ENCODE peak calls at places on chromosome X, in nine cellular contexts. I is right lobe of liver, R is SJSA1, M is adrenal gland, V is psoas muscle, C is endothelial cell of umbilical vein, N is right cardiac atrium, H is SK-N-SH, J is fibroblast of lung. D is an unnamed sample. For H3K9me3, the result is how much of the 10 kb centered on the place peaks cover.

GRCh38 chrX:11266329-11266830 is 26.8 kb upstream of the AMELX start:
- DNase-seq in V (no peak), C (peak), H (no peak), R (no peak), M (no peak), N (no peak), J (no peak), I (no peak), D (no peak)

GRCh38 chrX:9948406-9948805 is 18.8 kb upstream of the CLDN34 start:
- DNase-seq in R (no peak), H (no peak), V (no peak), N (no peak), I (no peak), J (peak), C (no peak), M (no peak), D (no peak)

GRCh38 chrX:3176439-3176820 is 135.2 kb downstream of the ARSF start:
- DNase-seq in V (no peak), N (no peak), I (no peak), C (no peak), M (no peak), H (no peak), R (no peak), J (peak), D (peak)

GRCh38 chrX:50161143-50161542 is 39.7 kb downstream of the AKAP4 start:
- DNase-seq in H (no peak), C (no peak), J (no peak), V (no peak), N (no peak), I (no peak), M (no peak), R (no peak), D (no peak)

GRCh38 chrX:78329486-78329885 is 2.1 kb upstream of the CYSLTR1 start:
- DNase-seq in R (no peak), N (no peak), J (no peak), I (no peak), C (no peak), M (no peak), V (no peak), H (no peak), D (no peak)

GRCh38 chrX:103791233-103791632 is 14.6 kb downstream of the PLP1 start:
- DNase-seq in H (no peak), R (no peak), N (no peak), M (no peak), I (no peak), C (no peak), J (no peak), V (no peak), D (no peak)

GRCh38 chrX:124232523-124233201 is 99.8 kb upstream of the TEX13D start:
- DNase-seq in N (no peak), R (no peak), V (no peak), H (no peak), M (no peak), J (no peak), C (no peak), I (no peak), D (no peak)

GRCh38 chrX:133414399-133415275 is 652 bp downstream of the GPC4 start:
- DNase-seq in J (peak), C (no peak), R (peak), M (no peak), I (no peak), N (peak), H (peak), V (peak), D (peak)

GRCh38 chrX:37783284-37783683 is 3.4 kb downstream of the CYBB start:
- DNase-seq in I (no peak), V (no peak), C (no peak), J (no peak), M (no peak), N (peak), H (no peak), R (no peak), D (no peak)

GRCh38 chrX:40095588-40096394 is 2.0 kb downstream of the BCOR start:
- DNase-seq in N (peak), J (no peak), C (peak), M (no peak), H (peak), I (peak), V (no peak), R (no peak), D (no peak)

GRCh38 chrX:111098874-111099273 is 2.9 kb downstream of the PAK3 start:
- DNase-seq in H (peak), C (no peak), M (peak), V (no peak), N (peak), J (peak), I (peak), R (no peak), D (no peak)

GRCh38 chrX:12825801-12826200 is 34.6 kb downstream of the PRPS2 start:
- DNase-seq in I (no peak), N (no peak), R (peak), V (no peak), M (no peak), C (peak), J (peak), H (no peak), D (no peak)

DNA sequence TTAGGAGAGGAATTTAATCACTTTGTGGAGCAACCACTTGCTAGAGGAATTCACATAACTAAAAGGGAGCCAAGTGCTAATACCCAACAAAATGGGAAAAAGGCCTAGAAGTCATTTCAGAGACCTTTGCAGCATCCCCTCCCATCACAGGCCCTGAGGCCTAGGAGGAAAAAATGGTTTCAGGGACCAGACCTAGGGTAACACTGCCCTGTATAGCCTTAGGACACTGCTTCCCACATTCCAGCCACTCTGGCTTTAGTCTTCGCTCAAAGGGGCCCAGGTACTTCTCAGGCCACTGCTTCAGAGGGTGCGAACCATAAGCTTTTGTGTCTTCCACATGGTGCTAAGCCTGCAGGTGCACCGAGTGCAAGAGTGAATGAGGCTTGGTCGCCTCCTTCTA is 19.1 kb downstream of the SPANXN2 start:
- DNase-seq in J (no peak), V (no peak), N (no peak), H (no peak), C (no peak), R (no peak), M (no peak), I (no peak), D (no peak)
- H3K9me3 ChIP-seq in J (under half), V (under half), N (under half), H (under half), C (under half), R (under half), M (under half), I (under half), D (under half)

GRCh38 chrX:110006826-110007375 is 4.0 kb downstream of the TMEM164 start:
- DNase-seq in N (no peak), C (no peak), M (peak), I (no peak), R (no peak), J (peak), H (no peak), V (no peak), D (no peak)
- H3K4me3 ChIP-seq in N (no peak), C (no peak), M (no peak), I (no peak), R (no peak), J (no peak), H (no peak), V (peak), D (no peak)

GRCh38 chrX:41300758-41301437 is 33.1 kb upstream of the DDX3X start:
- DNase-seq in I (no peak), J (peak), R (peak), M (no peak), C (peak), V (no peak), N (no peak), H (no peak), D (peak)
- H3K27ac ChIP-seq in I (no peak), J (peak), R (peak), M (no peak), C (peak), V (no peak), N (no peak), H (peak), D (no peak)

DNA sequence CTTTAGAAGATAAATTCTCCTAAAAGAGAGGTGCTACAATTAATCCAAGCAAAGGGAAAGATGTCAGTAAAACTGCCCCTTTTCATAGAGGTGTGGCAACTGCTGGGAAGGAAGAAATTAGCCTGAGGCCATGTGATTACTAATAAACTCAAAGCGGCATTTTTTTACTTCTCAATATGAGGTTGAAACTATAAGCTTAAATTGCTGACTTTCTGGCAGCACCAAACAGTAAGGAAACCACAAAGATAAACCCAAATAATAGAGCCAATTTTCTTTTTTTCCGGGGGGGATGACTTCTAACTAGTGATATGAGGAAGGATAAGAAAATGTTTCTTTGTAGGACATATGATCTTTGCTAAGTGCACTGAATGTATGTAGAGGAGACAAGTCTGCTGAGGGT is 30.9 kb downstream of the AR start:
- DNase-seq in R (no peak), C (no peak), H (no peak), V (no peak), M (no peak), J (no peak), N (no peak), I (no peak), D (no peak)
- H3K9me3 ChIP-seq in R (under half), C (under half), H (under half), V (under half), M (under half), J (under half), N (under half), I (under half), D (under half)

DNA sequence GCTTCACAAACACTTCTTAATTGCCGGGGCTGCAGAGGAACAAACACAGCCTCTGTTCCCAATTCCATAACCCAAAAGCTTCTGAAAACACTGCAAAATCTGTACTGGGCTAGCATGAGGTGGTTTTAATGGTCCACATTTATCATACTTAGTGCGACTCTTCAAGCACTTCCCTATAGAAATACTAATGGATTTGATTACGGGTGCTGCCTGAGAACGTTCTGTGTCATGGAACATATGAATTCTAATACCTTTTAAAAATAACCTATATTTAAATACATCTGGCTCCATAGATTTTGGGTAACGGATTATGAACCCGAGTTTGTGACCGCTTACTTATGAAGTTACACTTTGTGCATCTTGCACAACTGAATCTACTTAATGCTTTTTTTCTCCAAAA is 35.4 kb upstream of the STS start:
- DNase-seq in V (no peak), N (no peak), J (no peak), R (no peak), C (no peak), I (no peak), M (no peak), H (no peak), D (no peak)
- H3K4me3 ChIP-seq in V (no peak), N (no peak), J (no peak), R (no peak), C (no peak), I (no peak), M (no peak), H (no peak), D (no peak)

GRCh38 chrX:119190736-119191282 is 45.3 kb upstream of the PGRMC1 start:
- DNase-seq in I (no peak), H (no peak), R (no peak), M (no peak), N (no peak), C (no peak), V (no peak), J (peak), D (no peak)

GRCh38 chrX:119187298-119187697 is 48.8 kb upstream of the PGRMC1 start:
- DNase-seq in N (no peak), I (no peak), J (no peak), H (no peak), R (no peak), C (no peak), M (no peak), V (no peak), D (no peak)

GRCh38 chrX:119189115-119189514 is 47.0 kb upstream of the PGRMC1 start:
- DNase-seq in I (no peak), C (no peak), N (no peak), H (no peak), J (no peak), R (no peak), M (no peak), V (no peak), D (no peak)

GRCh38 chrX:119189586-119189985 is 46.5 kb upstream of the PGRMC1 start:
- DNase-seq in R (no peak), J (peak), M (no peak), H (no peak), C (no peak), V (peak), N (peak), I (no peak), D (peak)

GRCh38 chrX:119190251-119190651 is 45.8 kb upstream of the PGRMC1 start:
- DNase-seq in C (no peak), N (peak), V (peak), J (no peak), H (no peak), R (no peak), I (no peak), M (no peak), D (no peak)
- H3K27ac ChIP-seq in C (no peak), N (peak), V (no peak), J (no peak), H (no peak), R (no peak), I (no peak), M (no peak), D (no peak)

DNA sequence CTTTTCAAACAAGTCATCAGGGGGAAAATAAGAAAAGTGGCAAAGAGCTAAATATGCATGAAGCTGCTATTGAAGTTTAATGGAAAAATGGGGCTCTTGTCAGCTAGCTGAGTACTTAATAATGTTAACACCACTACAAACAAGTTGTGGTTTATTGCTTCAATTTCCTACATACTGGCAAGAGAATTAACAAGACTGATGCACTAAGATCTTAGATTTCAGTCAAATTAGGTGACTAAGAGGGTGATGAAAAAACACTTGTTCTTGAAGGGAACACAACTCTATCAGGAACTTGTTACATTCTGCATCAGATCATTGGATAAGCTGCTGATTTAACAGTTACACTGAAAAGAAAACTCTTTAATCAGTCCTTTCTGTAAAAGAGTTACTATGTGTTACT is 234.6 kb upstream of the AFF2 start:
- DNase-seq in V (no peak), J (no peak), R (no peak), M (no peak), C (no peak), H (no peak), N (no peak), I (no peak), D (no peak)
- H3K9me3 ChIP-seq in V (under half), J (under half), R (under half), M (under half), C (under half), H (under half), N (under half), I (under half), D (under half)

DNA sequence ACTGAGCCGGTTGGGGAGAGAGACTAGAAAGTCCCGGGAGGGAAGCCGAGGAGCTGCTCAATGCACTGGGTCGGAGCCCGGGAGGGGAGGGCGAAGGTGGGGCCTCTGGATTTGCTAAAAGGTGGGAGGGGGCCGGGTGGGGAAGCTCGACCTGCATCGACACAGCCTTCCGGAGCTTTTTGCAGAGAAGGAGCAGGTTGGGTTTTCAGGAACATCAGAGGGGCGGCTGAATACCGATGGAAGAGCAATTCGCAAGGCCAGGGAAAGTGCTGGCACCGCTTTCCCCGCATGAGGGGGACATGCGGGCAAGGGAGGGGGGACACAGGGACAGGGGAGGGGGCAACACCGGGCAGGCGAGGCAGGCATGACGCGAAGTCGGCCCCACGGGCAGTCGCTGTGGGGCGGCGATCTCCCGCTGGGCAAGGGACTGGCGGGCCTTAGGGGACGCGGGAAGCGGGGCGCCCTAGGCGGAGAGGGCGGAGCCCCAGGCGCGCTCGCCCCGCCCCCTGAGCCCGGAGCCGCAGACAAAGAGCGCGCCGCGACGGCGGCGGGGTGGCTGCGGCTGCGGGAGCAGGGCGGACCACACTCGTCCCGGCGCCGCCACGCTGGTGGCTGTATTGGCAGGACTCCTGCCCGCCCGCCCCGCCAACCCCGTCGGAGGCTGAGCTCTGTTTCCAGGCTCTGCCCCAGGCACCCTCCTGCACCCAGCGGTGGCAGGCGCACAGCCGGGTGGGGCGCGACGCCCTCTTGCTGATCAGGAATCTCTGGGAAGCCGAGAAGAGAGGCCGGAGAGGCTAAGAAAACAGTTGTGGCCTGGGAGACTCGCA is 11.6 kb downstream of the PDZD4 start:
- DNase-seq in N (peak), R (no peak), J (no peak), H (peak), C (peak), I (no peak), V (peak), M (no peak), D (no peak)
- H3K4me3 ChIP-seq in N (peak), R (peak), J (no peak), H (peak), C (peak), I (peak), V (peak), M (peak), D (peak)

GRCh38 chrX:153931748-153932147 is 3.1 kb downstream of the NAA10 start:
- DNase-seq in H (no peak), V (no peak), J (no peak), C (no peak), N (no peak), I (no peak), M (no peak), R (no peak), D (no peak)

GRCh38 chrX:153930011-153930910 is 4.2 kb upstream of the ARHGAP4 start:
- DNase-seq in C (no peak), R (no peak), V (no peak), N (peak), M (no peak), I (no peak), H (no peak), J (no peak), D (no peak)

GRCh38 chrX:153932220-153932915 is 2.5 kb downstream of the NAA10 start:
- DNase-seq in I (no peak), C (no peak), M (no peak), V (no peak), R (no peak), H (no peak), N (no peak), J (no peak), D (no peak)

GRCh38 chrX:153929576-153929975 is 3.5 kb upstream of the ARHGAP4 start:
- DNase-seq in M (no peak), R (no peak), J (no peak), V (no peak), C (no peak), I (peak), N (peak), H (no peak), D (no peak)

GRCh38 chrX:153931151-153931550 is 3.7 kb downstream of the NAA10 start:
- DNase-seq in C (no peak), I (no peak), N (peak), V (no peak), H (no peak), J (no peak), M (no peak), R (no peak), D (no peak)
- H3K27ac ChIP-seq in C (no peak), I (no peak), N (no peak), V (no peak), H (no peak), J (no peak), M (no peak), R (no peak), D (no peak)

DNA sequence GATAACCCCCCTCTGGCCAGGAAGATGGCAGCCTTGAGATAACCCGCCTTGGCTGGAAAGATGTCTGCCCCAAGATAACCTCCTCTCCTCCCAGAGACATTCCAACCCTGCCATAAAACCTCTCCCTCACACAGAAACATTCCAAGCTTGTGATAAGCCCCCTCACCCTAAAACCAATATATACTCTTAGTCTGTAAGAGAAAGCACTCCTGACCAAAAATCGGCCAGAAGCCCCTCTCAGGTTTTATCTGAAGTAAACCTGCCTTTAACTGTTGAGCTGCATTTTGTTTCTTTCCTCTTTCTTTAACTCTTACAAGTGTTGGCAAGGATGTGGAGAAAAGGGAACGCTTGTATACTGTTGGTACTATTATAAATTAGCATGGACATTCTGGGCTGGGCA is 8.5 kb downstream of the ERCC6L start:
- DNase-seq in N (no peak), H (no peak), I (no peak), J (no peak), C (no peak), M (no peak), R (no peak), V (no peak), D (no peak)
- H3K9me3 ChIP-seq in N (under half), H (under half), I (under half), J (under half), C (under half), M (under half), R (under half), V (under half), D (under half)